ENCODE peak calls at places on chromosome 1, in ten cellular contexts. D, Z, F, H, T, R, C, E, O and G are unnamed samples.

GRCh38 chr1:152533327-152533938 is 19.2 kb downstream of the CRCT1 start:
- DNase-seq in D (peak; percentile 71), Z (no peak), F (no peak), H (peak; percentile 23), T (peak; percentile 42), R (peak; percentile 71), C (peak; percentile 16), E (peak; percentile 34), O (no peak), G (no peak)

GRCh38 chr1:171220551-171221175 is 27.6 kb upstream of the FMO1 start:
- DNase-seq in D (peak; percentile 50), Z (no peak), F (no peak), H (peak; percentile 22), T (peak; percentile 19), R (peak; percentile 76), C (no peak), E (peak; percentile 88), O (no peak), G (no peak)

GRCh38 chr1:153515504-153516394 is 20.0 kb downstream of the S100A6 start:
- DNase-seq in D (no peak), Z (no peak), F (no peak), H (no peak), T (no peak), R (no peak), C (no peak), E (no peak), O (no peak), G (no peak)

GRCh38 chr1:45864765-45865164 is 61.4 kb downstream of the MAST2 start:
- DNase-seq in D (no peak), Z (no peak), F (no peak), H (no peak), T (peak; percentile 32), R (no peak), C (no peak), E (peak; percentile 20), O (no peak), G (no peak)

GRCh38 chr1:31600641-31601040 is 16.8 kb upstream of the HCRTR1 start:
- DNase-seq in D (no peak), Z (no peak), F (no peak), H (no peak), T (no peak), R (no peak), C (no peak), E (no peak), O (no peak), G (no peak)

GRCh38 chr1:1677718-1678580 is 14.6 kb downstream of the SLC35E2B start:
- DNase-seq in D (peak; percentile 63), Z (no peak), F (peak; percentile 59), H (no peak), T (no peak), R (no peak), C (no peak), E (no peak), O (peak; percentile 53), G (peak; percentile 37)

GRCh38 chr1:90262791-90263190 is 267.9 kb downstream of the ZNF326 start:
- DNase-seq in D (no peak), Z (no peak), F (no peak), H (peak; percentile 23), T (no peak), R (no peak), C (no peak), E (no peak), O (no peak), G (no peak)

GRCh38 chr1:230735447-230735846 is 11.7 kb upstream of the CAPN9 start:
- DNase-seq in D (no peak), Z (no peak), F (no peak), H (no peak), T (no peak), R (no peak), C (peak; percentile 46), E (no peak), O (no peak), G (no peak)

GRCh38 chr1:201506092-201506491 is 831 bp downstream of the CSRP1 start:
- DNase-seq in D (no peak), Z (no peak), F (no peak), H (peak; percentile 17), T (no peak), R (no peak), C (no peak), E (no peak), O (no peak), G (no peak)

DNA sequence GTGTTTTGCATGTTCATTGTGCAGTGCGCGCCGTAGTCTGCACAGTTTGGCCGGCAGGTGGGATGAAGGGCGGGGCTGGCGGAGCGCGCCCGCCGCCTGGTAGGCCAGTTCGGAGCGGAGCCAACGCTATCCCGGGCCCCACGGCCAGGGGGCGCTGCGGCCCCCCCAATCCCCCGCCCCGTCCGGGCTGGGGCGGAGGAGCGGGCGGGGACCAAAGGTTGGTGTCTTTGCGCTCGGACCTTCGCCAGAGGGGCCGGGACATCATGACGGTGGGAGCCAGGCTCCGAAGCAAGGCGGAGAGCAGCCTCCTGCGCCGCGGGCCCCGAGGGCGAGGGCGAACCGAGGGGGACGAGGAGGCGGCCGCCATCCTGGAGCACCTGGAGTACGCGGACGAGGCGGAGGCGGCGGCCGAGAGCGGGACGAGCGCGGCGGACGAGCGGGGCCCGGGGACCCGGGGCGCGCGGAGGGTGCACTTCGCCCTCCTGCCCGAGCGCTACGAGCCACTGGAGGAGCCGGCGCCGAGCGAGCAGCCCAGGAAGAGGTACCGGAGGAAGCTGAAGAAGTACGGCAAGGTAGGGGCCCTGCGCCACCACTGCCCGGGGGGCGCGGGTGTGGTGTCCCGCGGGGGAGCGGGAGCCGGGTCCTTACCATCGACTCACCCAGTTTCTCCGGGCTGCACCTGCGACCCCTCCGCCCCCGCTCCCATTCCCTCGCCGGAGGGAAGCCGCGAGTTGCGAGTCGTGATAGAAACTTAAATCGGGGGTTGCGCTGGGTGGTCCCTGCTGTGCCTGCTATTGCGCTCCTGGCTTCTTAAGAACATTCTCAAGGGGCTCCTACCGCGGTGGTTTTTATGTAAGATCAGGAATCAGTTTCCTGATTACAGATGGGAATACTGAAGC is at the start of gene C1orf115:
- DNase-seq in D (peak; percentile 91), Z (peak; percentile 41), F (peak; percentile 73), H (peak; percentile 16), T (peak; percentile 28), R (peak; percentile 62), C (peak; percentile 82), E (peak; percentile 62), O (peak; percentile 93), G (peak; percentile 62)
- TF ChIP-seq CTCF in D (peak; percentile 100), Z (peak; percentile 92), F (peak; percentile 98), H (peak; percentile 62), T (peak; percentile 54), R (peak; percentile 88), C (peak; percentile 97), E (peak; percentile 93), O (peak; percentile 97), G (peak; percentile 82)

GRCh38 chr1:248704556-248704955 is 2.0 kb upstream of the OR14I1 start:
- DNase-seq in D (no peak), Z (no peak), F (no peak), H (no peak), T (no peak), R (no peak), C (no peak), E (no peak), O (no peak), G (no peak)

GRCh38 chr1:248697907-248698306 is 4.7 kb downstream of the OR14I1 start:
- DNase-seq in D (no peak), Z (no peak), F (no peak), H (no peak), T (no peak), R (no peak), C (no peak), E (no peak), O (no peak), G (no peak)

GRCh38 chr1:248702714-248703113 is at the start of gene OR14I1:
- DNase-seq in D (no peak), Z (no peak), F (no peak), H (no peak), T (no peak), R (no peak), C (no peak), E (no peak), O (no peak), G (no peak)

GRCh38 chr1:248699099-248699498 is 3.5 kb downstream of the OR14I1 start:
- DNase-seq in D (no peak), Z (no peak), F (no peak), H (no peak), T (no peak), R (no peak), C (no peak), E (no peak), O (no peak), G (no peak)

GRCh38 chr1:248703674-248704073 is 1.1 kb upstream of the OR14I1 start:
- DNase-seq in D (no peak), Z (no peak), F (no peak), H (no peak), T (no peak), R (no peak), C (no peak), E (no peak), O (no peak), G (no peak)
- TF ChIP-seq CTCF in D (no peak), Z (no peak), F (no peak), H (no peak), T (no peak), R (peak; percentile 33), C (peak; percentile 17), E (no peak), O (no peak), G (no peak)

GRCh38 chr1:241985787-241986186 is 13.1 kb downstream of the MAP1LC3C start:
- DNase-seq in D (peak; percentile 65), Z (no peak), F (no peak), H (peak; percentile 68), T (peak; percentile 68), R (peak; percentile 30), C (peak; percentile 41), E (peak; percentile 45), O (no peak), G (no peak)
- TF ChIP-seq CTCF in D (peak; percentile 64), Z (peak; percentile 46), F (no peak), H (peak; percentile 74), T (peak; percentile 76), R (peak; percentile 46), C (peak; percentile 40), E (peak; percentile 56), O (peak; percentile 41), G (peak; percentile 32)

DNA sequence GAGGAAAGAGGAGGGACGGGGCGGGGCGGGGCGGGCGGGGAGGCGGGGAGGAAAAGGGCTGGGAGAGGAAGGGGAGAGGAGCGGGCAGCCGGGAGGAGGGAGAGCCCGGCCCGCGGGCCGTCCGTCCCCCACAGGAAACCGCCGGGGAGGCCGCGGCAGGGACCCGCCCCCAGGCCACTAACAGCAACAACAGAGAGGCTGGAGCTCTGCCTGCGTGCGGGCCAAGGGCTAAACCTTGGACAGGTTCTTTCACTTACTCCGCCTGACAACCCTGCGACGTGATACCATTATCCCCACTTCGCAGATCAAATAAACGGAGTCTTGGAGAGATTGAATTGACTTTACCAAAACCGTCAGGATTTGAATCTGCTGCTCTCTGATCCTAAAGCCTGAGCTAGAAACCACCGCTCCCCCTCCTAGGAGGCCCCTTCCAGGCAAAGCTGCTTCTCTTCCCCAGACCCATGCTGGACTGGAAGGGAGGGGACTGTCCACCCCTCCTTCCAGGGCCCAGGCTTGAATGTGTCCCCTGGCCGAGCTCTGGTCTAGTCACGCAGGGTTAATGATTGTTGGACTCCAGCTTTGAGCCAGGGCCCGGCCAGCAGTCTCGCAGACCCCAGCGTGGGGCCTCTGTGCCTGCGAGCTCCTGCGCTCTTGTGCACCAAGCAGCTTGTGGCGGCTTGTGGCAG is at the start of gene EVA1B:
- DNase-seq in D (peak; percentile 79), Z (no peak), F (peak; percentile 91), H (peak; percentile 76), T (peak; percentile 71), R (peak; percentile 67), C (peak; percentile 67), E (peak; percentile 93), O (peak; percentile 94), G (peak; percentile 48)
- TF ChIP-seq CTCF in D (no peak), Z (no peak), F (no peak), H (no peak), T (no peak), R (no peak), C (no peak), E (no peak), O (no peak), G (no peak)